ENCODE peak calls at places on chromosomes 12 and 14, in nine cellular contexts. C is activated CD4-positive, alpha-beta T cell treated with anti-CD3 and anti-CD28 coated beads, Interleukin-2, amount 10 ng/mL, durations not matched to agents 7 days and 5 days; E is activated T-helper 1 cell treated with anti-CD3 and anti-CD28 coated beads, Interleukin-2, amount 50 U/mL, for 16 hours; R is stimulated activated CD4-positive, alpha-beta T cell treated with anti-CD3 and anti-CD28 coated beads, TNF-alpha, amount 100 ng/mL, for 1 hour; S is AG09319; Z is Right ventricle myocardium superior; W is psoas muscle; G is hypothalamus; V is effector memory CD4-positive, alpha-beta T cell. F is an unnamed sample.

GRCh38 chr14:73153272-73153671 is 17.0 kb downstream of the PSEN1 start:
- DNase-seq in C (no peak), E (no peak), R (no peak), S (no peak), Z (no peak), W (no peak), G (no peak), V (no peak), F (no peak)

GRCh38 chr12:87413784-87414183 is 615.4 kb downstream of the C12orf50 start:
- DNase-seq in C (no peak), E (no peak), R (no peak), S (no peak), Z (no peak), W (no peak), G (no peak), V (no peak), F (no peak)

GRCh38 chr14:32509632-32510187 is 180.6 kb downstream of the AKAP6 start:
- DNase-seq in C (no peak), E (no peak), R (no peak), S (peak; percentile 80), Z (peak; percentile 62), W (peak; percentile 82), G (peak; percentile 86), V (no peak), F (no peak)

GRCh38 chr12:93097417-93097816 is 168.3 kb upstream of the EEA1 start:
- DNase-seq in C (no peak), E (no peak), R (no peak), S (no peak), Z (no peak), W (no peak), G (no peak), V (no peak), F (no peak)

GRCh38 chr12:130878193-130879185 is 6.6 kb downstream of the RAN start:
- DNase-seq in C (no peak), E (no peak), R (no peak), S (no peak), Z (no peak), W (no peak), G (no peak), V (no peak), F (no peak)

GRCh38 chr12:42447371-42447786 is 121.4 kb downstream of the PPHLN1 start:
- DNase-seq in C (no peak), E (no peak), R (no peak), S (no peak), Z (no peak), W (no peak), G (no peak), V (no peak), F (no peak)

GRCh38 chr12:77315407-77315806 is 250.0 kb upstream of the E2F7 start:
- DNase-seq in C (no peak), E (no peak), R (no peak), S (no peak), Z (no peak), W (no peak), G (no peak), V (no peak), F (no peak)

GRCh38 chr12:103839893-103840292 is 1.1 kb downstream of the NT5DC3 start:
- DNase-seq in C (no peak), E (no peak), R (no peak), S (no peak), Z (no peak), W (no peak), G (no peak), V (no peak), F (no peak)

GRCh38 chr14:104106471-104106991 is 21.0 kb downstream of the ASPG start:
- DNase-seq in C (no peak), E (no peak), R (no peak), S (no peak), Z (peak; percentile 35), W (peak; percentile 34), G (no peak), V (no peak), F (peak; percentile 57)

GRCh38 chr12:32454075-32454474 is 54.7 kb downstream of the FGD4 start:
- DNase-seq in C (no peak), E (no peak), R (no peak), S (no peak), Z (no peak), W (no peak), G (no peak), V (no peak), F (no peak)

GRCh38 chr14:69615471-69616407 is 4.3 kb downstream of the SUSD6 start:
- DNase-seq in C (peak; percentile 68), E (no peak), R (no peak), S (no peak), Z (no peak), W (no peak), G (no peak), V (peak; percentile 24), F (peak; percentile 81)

GRCh38 chr14:89138846-89139245 is 278.2 kb downstream of the FOXN3 start:
- DNase-seq in C (no peak), E (no peak), R (no peak), S (no peak), Z (no peak), W (no peak), G (no peak), V (no peak), F (no peak)

GRCh38 chr12:132280436-132280835 is 49.0 kb downstream of the GALNT9 start:
- DNase-seq in C (no peak), E (no peak), R (no peak), S (no peak), Z (no peak), W (peak; percentile 42), G (no peak), V (no peak), F (no peak)

GRCh38 chr12:132367852-132368251 is 38.5 kb upstream of the GALNT9 start:
- DNase-seq in C (no peak), E (no peak), R (no peak), S (no peak), Z (no peak), W (no peak), G (no peak), V (no peak), F (no peak)

GRCh38 chr14:62289471-62289870 is 527.3 kb downstream of the SNAPC1 start:
- DNase-seq in C (no peak), E (no peak), R (no peak), S (no peak), Z (no peak), W (no peak), G (no peak), V (no peak), F (no peak)

GRCh38 chr12:58443273-58443980 is 476.9 kb downstream of the LRIG3 start:
- DNase-seq in C (peak; percentile 16), E (no peak), R (no peak), S (no peak), Z (no peak), W (no peak), G (no peak), V (no peak), F (no peak)

GRCh38 chr14:54440454-54440853 is 720 bp downstream of the CNIH1 start:
- DNase-seq in C (no peak), E (no peak), R (no peak), S (no peak), Z (no peak), W (no peak), G (no peak), V (no peak), F (no peak)

GRCh38 chr12:96226801-96227348 is 32.7 kb downstream of the ELK3 start:
- DNase-seq in C (no peak), E (no peak), R (no peak), S (no peak), Z (no peak), W (no peak), G (no peak), V (no peak), F (no peak)

GRCh38 chr14:75660238-75660629 is 442 bp downstream of the ERG28 start:
- DNase-seq in C (no peak), E (no peak), R (no peak), S (no peak), Z (no peak), W (no peak), G (no peak), V (no peak), F (no peak)

GRCh38 chr12:26878661-26879119 is 45.7 kb upstream of the ITPR2 start:
- DNase-seq in C (no peak), E (no peak), R (no peak), S (no peak), Z (peak; percentile 89), W (peak; percentile 81), G (peak; percentile 31), V (no peak), F (no peak)

GRCh38 chr12:14219156-14219555 is 146.3 kb upstream of the ATF7IP start:
- DNase-seq in C (no peak), E (no peak), R (no peak), S (no peak), Z (no peak), W (no peak), G (no peak), V (no peak), F (no peak)

F was measured in spleen.